ENCODE peak calls at places on chromosomes 5 and 9, in five cellular contexts. H is GM12878, B is GM23338, G is HepG2, L is K562. A is an unnamed sample.

GRCh38 chr9:133458643-133459312 is 1.0 kb upstream of the CACFD1 start:
- DNase-seq in B (no peak), L (no peak), G (peak; percentile 41), H (no peak), A (no peak)

GRCh38 chr9:98317134-98317857 is 61.8 kb upstream of the TBC1D2 start:
- DNase-seq in B (no peak), H (no peak), L (no peak), G (no peak), A (no peak)

GRCh38 chr5:97065475-97065874 is 76.9 kb downstream of the LIX1 start:
- DNase-seq in B (peak; percentile 66), L (no peak), H (no peak), G (no peak), A (no peak)

GRCh38 chr5:127088226-127088625 is 14.9 kb upstream of the C5orf63 start:
- DNase-seq in L (no peak), G (no peak), H (no peak), B (no peak), A (no peak)

GRCh38 chr5:178467261-178468195 is 122.7 kb downstream of the COL23A1 start:
- DNase-seq in H (no peak), B (no peak), L (no peak), G (no peak), A (peak; percentile 88)

GRCh38 chr9:104743377-104743985 is 4.0 kb upstream of the NIPSNAP3A start:
- DNase-seq in H (peak; percentile 58), G (peak; percentile 68), L (peak; percentile 49), B (peak; percentile 67), A (peak; percentile 45)

GRCh38 chr5:73693573-73694061 is 67.6 kb downstream of the ARHGEF28 start:
- DNase-seq in B (peak; percentile 52), G (peak; percentile 56), L (no peak), H (no peak), A (no peak)

GRCh38 chr5:51389582-51390463 is 6.6 kb downstream of the ISL1 start:
- DNase-seq in G (no peak), L (no peak), H (no peak), B (peak; percentile 74), A (no peak)

GRCh38 chr5:77168187-77168883 is 42.1 kb upstream of the PDE8B start:
- DNase-seq in B (no peak), G (no peak), H (no peak), L (no peak), A (no peak)

GRCh38 chr5:100409538-100409937 is 125.6 kb upstream of the FAM174A start:
- DNase-seq in B (no peak), H (no peak), G (no peak), L (no peak), A (no peak)

GRCh38 chr9:121625590-121625989 is 25.8 kb upstream of the DAB2IP start:
- DNase-seq in L (no peak), G (no peak), H (no peak), B (no peak), A (no peak)

GRCh38 chr5:76099756-76100155 is 16.6 kb downstream of the SV2C start:
- DNase-seq in G (no peak), H (no peak), B (no peak), L (no peak), A (no peak)

GRCh38 chr5:90876366-90876765 is 317.8 kb downstream of the ADGRV1 start:
- DNase-seq in H (no peak), G (peak; percentile 10), B (no peak), L (no peak), A (no peak)

GRCh38 chr5:98843481-98843880 is 70.0 kb downstream of the RGMB start:
- DNase-seq in L (no peak), B (peak; percentile 36), H (no peak), G (no peak), A (no peak)

GRCh38 chr5:150498501-150498900 is 9.4 kb upstream of the NDST1 start:
- DNase-seq in G (no peak), H (no peak), L (no peak), B (peak; percentile 84), A (no peak)

GRCh38 chr9:99722852-99723251 is 98.8 kb upstream of the NR4A3 start:
- DNase-seq in L (no peak), B (no peak), H (no peak), G (no peak), A (no peak)

GRCh38 chr9:137113385-137114159 is 961 bp downstream of the DPP7 start:
- DNase-seq in G (no peak), H (no peak), L (peak; percentile 65), B (peak; percentile 51), A (no peak)

GRCh38 chr5:109195667-109196066 is 214.1 kb downstream of the PJA2 start:
- DNase-seq in G (no peak), B (peak; percentile 50), L (no peak), H (no peak), A (no peak)

GRCh38 chr9:20220286-20220685 is 402.0 kb downstream of the MLLT3 start:
- DNase-seq in L (no peak), H (no peak), G (no peak), B (no peak), A (no peak)

GRCh38 chr9:129455151-129455995 is 165.5 kb downstream of the C9orf50 start:
- DNase-seq in B (peak; percentile 18), H (no peak), L (no peak), G (no peak), A (no peak)

GRCh38 chr5:171024084-171024483 is 162.3 kb downstream of the RANBP17 start:
- DNase-seq in L (no peak), G (no peak), B (no peak), H (no peak), A (no peak)
- TF ChIP-seq CTCF in L (no peak), G (no peak), B (no peak), H (no peak), A (no peak)

GRCh38 chr5:14011089-14012004 is 66.9 kb upstream of the DNAH5 start:
- DNase-seq in G (peak; percentile 78), B (peak; percentile 96), H (no peak), L (peak; percentile 88), A (peak; percentile 5)

GRCh38 chr5:14004598-14005394 is 60.3 kb upstream of the DNAH5 start:
- DNase-seq in G (no peak), B (no peak), L (no peak), H (no peak), A (no peak)

GRCh38 chr5:14006823-14007510 is 62.5 kb upstream of the DNAH5 start:
- DNase-seq in H (no peak), B (no peak), G (no peak), L (no peak), A (no peak)

GRCh38 chr5:14009575-14009974 is 65.1 kb upstream of the DNAH5 start:
- DNase-seq in L (no peak), B (no peak), H (no peak), G (no peak), A (no peak)

DNA sequence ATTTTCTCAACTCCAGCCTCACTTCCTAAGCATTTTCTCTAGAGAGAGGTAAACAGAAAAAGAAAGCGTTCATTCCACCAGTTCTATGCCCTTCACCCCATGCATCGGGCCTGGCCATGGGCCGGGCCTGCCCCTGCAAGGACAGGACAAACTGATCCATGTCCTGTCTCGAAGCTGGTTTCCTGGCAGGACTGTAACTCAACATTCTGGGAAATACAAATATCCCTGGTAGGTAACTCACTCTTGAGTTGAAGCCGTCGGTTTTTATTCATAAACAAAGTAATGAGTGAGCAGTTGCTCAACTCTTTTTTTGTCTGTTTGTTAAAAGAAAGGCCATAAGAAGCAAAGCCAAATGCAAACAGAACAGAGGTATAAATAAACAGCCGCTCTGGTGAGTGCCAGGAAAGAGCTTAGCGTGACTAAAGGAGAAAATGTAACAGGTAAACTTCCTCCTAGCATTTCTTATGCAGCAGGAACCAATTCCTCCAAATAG is 64.4 kb upstream of the DNAH5 start:
- DNase-seq in G (peak; percentile 50), L (no peak), B (no peak), H (no peak), A (no peak)
- TF ChIP-seq POLR2AphosphoS5 in G (no peak), L (no peak), B (no peak), H (no peak), A (no peak)

GRCh38 chr5:54610197-54610898 is 92.8 kb downstream of the SNX18 start:
- DNase-seq in L (no peak), H (peak; percentile 51), G (no peak), B (no peak), A (no peak)
- TF ChIP-seq REST in L (no peak), H (no peak), G (no peak), B (no peak), A (no peak)

GRCh38 chr5:122924203-122924602 is 78.8 kb downstream of the SNX24 start:
- DNase-seq in L (no peak), B (no peak), G (no peak), H (no peak), A (no peak)
- TF ChIP-seq CTCF in L (no peak), B (no peak), G (no peak), H (no peak), A (no peak)

DNA sequence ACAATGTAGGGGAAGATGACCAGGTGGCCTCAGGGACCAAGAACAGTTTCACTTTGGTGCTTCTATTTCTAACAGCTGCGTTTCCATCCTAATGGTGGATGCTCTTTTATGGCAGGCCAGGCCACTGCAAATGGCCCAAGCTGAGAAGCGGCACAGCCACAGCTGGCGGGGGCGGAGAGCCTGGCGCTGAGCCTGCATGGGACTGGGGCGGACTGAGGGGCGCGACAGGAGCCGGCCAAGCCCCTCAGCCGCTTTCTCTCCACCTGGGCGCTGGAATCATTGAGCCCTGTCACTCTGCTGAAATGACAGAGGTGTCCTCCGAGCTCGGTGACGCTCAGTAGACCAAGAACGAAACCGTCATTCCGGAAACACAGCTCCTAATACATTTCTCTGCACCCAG is 317.3 kb upstream of the PDE4D start:
- DNase-seq in L (no peak), H (no peak), B (peak; percentile 45), G (no peak), A (no peak)
- TF ChIP-seq POLR2AphosphoS5 in L (no peak), H (no peak), B (no peak), G (no peak), A (no peak)

GRCh38 chr9:130893250-130894101 is 3.1 kb downstream of the QRFP start:
- DNase-seq in B (no peak), G (no peak), L (peak; percentile 58), H (no peak), A (peak; percentile 86)
- TF ChIP-seq REST in B (no peak), G (no peak), L (no peak), H (no peak), A (no peak)

DNA sequence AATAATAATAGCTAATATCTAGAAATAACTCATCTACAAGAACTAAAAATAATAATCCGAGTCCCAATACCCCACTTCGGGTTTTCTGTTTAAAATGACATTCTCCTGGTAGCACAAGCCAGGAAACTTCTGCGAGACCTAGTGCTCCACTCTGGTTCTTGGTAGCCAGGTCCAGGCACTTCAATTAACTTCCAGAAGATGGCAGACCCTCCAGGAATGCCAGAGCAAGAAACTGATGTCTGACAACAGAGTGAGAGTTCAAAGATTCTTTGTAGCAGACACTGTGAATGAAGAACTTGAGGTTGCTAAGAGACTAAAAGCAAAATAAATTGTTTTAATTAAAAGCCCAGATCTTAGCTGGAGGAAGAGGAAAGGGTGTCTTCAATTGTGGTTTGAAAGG is 1963.3 kb upstream of the CDH9 start:
- DNase-seq in G (no peak), L (no peak), H (no peak), B (peak; percentile 44), A (no peak)
- TF ChIP-seq CTCF in G (no peak), L (no peak), H (no peak), B (peak; percentile 61), A (no peak)

GRCh38 chr5:128924299-128924698 is 41.0 kb upstream of the SLC27A6 start:
- DNase-seq in G (no peak), L (no peak), B (no peak), H (no peak), A (no peak)
- TF ChIP-seq POLR2AphosphoS5 in G (no peak), L (no peak), B (no peak), H (no peak), A (no peak)

GRCh38 chr5:36944607-36945225 is 68.1 kb downstream of the NIPBL start:
- DNase-seq in B (peak; percentile 80), H (no peak), G (peak; percentile 49), L (peak; percentile 18), A (peak; percentile 5)
- TF ChIP-seq REST in B (no peak), H (no peak), G (no peak), L (no peak), A (no peak)

A was measured in HL-60.